ENCODE peak calls at places on chromosomes 12 and 14, in six cellular contexts. W is neural progenitor cell; A is hypothalamus; H is cardiac fibroblast; Y is A172; F is activated CD4-positive, alpha-beta T cell treated with anti-CD3 and anti-CD28 coated beads for 1 hour. S is an unnamed sample.

GRCh38 chr12:104177336-104177662 is 38.3 kb upstream of the TXNRD1 start:
- DNase-seq in F (no peak), Y (no peak), W (no peak), H (no peak), A (no peak), S (no peak)

GRCh38 chr12:53097564-53098353 is at the start of gene IGFBP6:
- DNase-seq in Y (peak), F (peak), H (peak), W (peak), A (peak), S (peak)

GRCh38 chr12:46388427-46388992 is 15.9 kb upstream of the SLC38A2 start:
- DNase-seq in A (no peak), Y (no peak), F (no peak), H (peak), W (no peak), S (no peak)

GRCh38 chr14:105589161-105589925 is 63.0 kb downstream of the TMEM121 start:
- DNase-seq in F (no peak), Y (no peak), H (no peak), W (no peak), A (no peak), S (no peak)

GRCh38 chr12:88553941-88554658 is 26.2 kb downstream of the KITLG start:
- DNase-seq in Y (peak), W (peak), A (no peak), H (peak), F (no peak), S (no peak)

GRCh38 chr12:105170139-105170538 is 62.6 kb downstream of the WASHC4 start:
- DNase-seq in H (no peak), F (no peak), W (no peak), Y (no peak), A (no peak), S (no peak)

GRCh38 chr12:53004178-53004577 is 2.1 kb upstream of the EIF4B start:
- DNase-seq in Y (peak), W (peak), H (peak), F (no peak), A (no peak), S (peak)

GRCh38 chr12:55142896-55143870 is 17.0 kb downstream of the OR9K2 start:
- DNase-seq in H (peak), Y (peak), W (peak), A (no peak), F (no peak), S (peak)

GRCh38 chr14:32397871-32398640 is 69.0 kb downstream of the AKAP6 start:
- DNase-seq in W (no peak), H (peak), Y (peak), F (no peak), A (no peak), S (no peak)

GRCh38 chr14:89485264-89485663 is 68.2 kb upstream of the FOXN3 start:
- DNase-seq in F (no peak), Y (no peak), W (no peak), H (no peak), A (no peak), S (no peak)

GRCh38 chr12:29054790-29055663 is 94.1 kb upstream of the FAR2 start:
- DNase-seq in W (no peak), Y (no peak), F (no peak), H (no peak), A (no peak), S (no peak)

GRCh38 chr12:46107591-46107990 is 117.2 kb upstream of the SCAF11 start:
- DNase-seq in W (no peak), H (no peak), A (no peak), F (no peak), Y (no peak), S (no peak)

GRCh38 chr12:55728185-55728931 is 451 bp downstream of the CD63 start:
- DNase-seq in W (peak), F (no peak), Y (peak), H (peak), A (peak), S (peak)

GRCh38 chr14:61698216-61698980 is 3.1 kb downstream of the HIF1A start:
- DNase-seq in F (no peak), H (peak), A (no peak), W (peak), Y (no peak), S (no peak)

GRCh38 chr12:31589582-31589895 is 1.4 kb downstream of the DENND5B start:
- DNase-seq in H (no peak), Y (no peak), F (no peak), W (peak), A (no peak), S (no peak)

GRCh38 chr14:63292805-63293204 is 25.9 kb downstream of the GPHB5 start:
- DNase-seq in H (no peak), Y (no peak), W (no peak), A (no peak), F (no peak), S (no peak)

GRCh38 chr12:12372946-12373722 is 16.3 kb downstream of the BORCS5 start:
- DNase-seq in A (no peak), F (no peak), W (no peak), H (no peak), Y (no peak), S (no peak)

GRCh38 chr12:94427520-94428381 is 31.9 kb downstream of the CEP83 start:
- DNase-seq in W (no peak), Y (peak), A (no peak), H (peak), F (no peak), S (no peak)

GRCh38 chr12:90211017-90211416 is 502.4 kb upstream of the ATP2B1 start:
- DNase-seq in H (peak), F (no peak), A (no peak), W (no peak), Y (peak), S (no peak)

GRCh38 chr12:6996040-6996441 is 22.2 kb downstream of the LPCAT3 start:
- DNase-seq in A (no peak), W (peak), Y (peak), H (peak), F (no peak), S (no peak)

GRCh38 chr12:56375598-56376434 is 13.2 kb upstream of the APOF start:
- DNase-seq in Y (no peak), A (no peak), H (no peak), F (no peak), W (no peak), S (no peak)

GRCh38 chr12:47133981-47134380 is 54.2 kb upstream of the AMIGO2 start:
- DNase-seq in Y (no peak), W (no peak), H (no peak), A (no peak), F (no peak), S (no peak)

GRCh38 chr12:3193131-3193530 is 116.0 kb downstream of the TSPAN9 start:
- DNase-seq in Y (no peak), A (no peak), H (no peak), F (no peak), W (no peak), S (no peak)

GRCh38 chr14:52926994-52927393 is 23.9 kb downstream of the FERMT2 start:
- DNase-seq in H (peak), F (no peak), W (no peak), Y (no peak), A (no peak), S (no peak)

GRCh38 chr12:22687677-22688076 is 62.7 kb downstream of the ETNK1 start:
- DNase-seq in A (no peak), H (peak), W (no peak), F (no peak), Y (peak), S (no peak)

GRCh38 chr12:50085615-50085928 is 430 bp downstream of the SMARCD1 start:
- DNase-seq in A (no peak), Y (no peak), H (no peak), F (no peak), W (no peak), S (no peak)

GRCh38 chr12:25689996-25690501 is 137.0 kb upstream of the LMNTD1 start:
- DNase-seq in Y (peak), F (no peak), A (no peak), H (peak), W (no peak), S (no peak)

GRCh38 chr14:96797943-96798349 is 764 bp downstream of the VRK1 start:
- DNase-seq in A (no peak), W (no peak), Y (no peak), F (no peak), H (no peak), S (no peak)

GRCh38 chr14:94571950-94572349 is 9.3 kb upstream of the SERPINA5 start:
- DNase-seq in A (no peak), Y (no peak), W (no peak), F (no peak), H (peak), S (no peak)

GRCh38 chr12:87376722-87377121 is 652.5 kb downstream of the C12orf50 start:
- DNase-seq in Y (no peak), F (no peak), A (no peak), W (no peak), H (no peak), S (no peak)

GRCh38 chr12:94806617-94807016 is 156.3 kb upstream of the TMCC3 start:
- DNase-seq in A (no peak), Y (no peak), F (no peak), W (no peak), H (no peak), S (no peak)

GRCh38 chr12:3202734-3203446 is 125.7 kb downstream of the TSPAN9 start:
- DNase-seq in W (peak), Y (no peak), F (peak), H (peak), A (peak), S (peak)

GRCh38 chr14:104537613-104537988 is 42.0 kb upstream of the C14orf180 start:
- DNase-seq in W (no peak), F (no peak), A (no peak), H (no peak), Y (no peak), S (peak)

GRCh38 chr14:75831455-75831854 is 150.3 kb downstream of the TGFB3 start:
- DNase-seq in F (peak), A (no peak), H (peak), Y (no peak), W (no peak), S (no peak)

S was measured in H7.